ENCODE peak calls at places on chromosomes 7 and 10, in four cellular contexts. One of them, this sample, is unnamed.
A peak's percentile ranks its signal among the peaks of the same experiment; 100 is the strongest.

GRCh38 chr10:45460235-45460878 is 86.3 kb downstream of the ALOX5 start:
- DNase-seq in GM12878: no peak
- DNase-seq in H1: no peak
- DNase-seq in HepG2: no peak
- DNase-seq in this sample: no peak

GRCh38 chr7:137895301-137896201 is 48.8 kb upstream of the DGKI start:
- DNase-seq in GM12878: peak; percentile 72
- DNase-seq in H1: no peak
- DNase-seq in HepG2: no peak
- DNase-seq in this sample: no peak

GRCh38 chr7:112596981-112597380 is 116.2 kb downstream of the LSMEM1 start:
- DNase-seq in GM12878: no peak
- DNase-seq in H1: no peak
- DNase-seq in HepG2: no peak
- DNase-seq in this sample: no peak

GRCh38 chr7:75716992-75717626 is 21.6 kb downstream of the HIP1 start:
- DNase-seq in GM12878: no peak
- DNase-seq in H1: no peak
- DNase-seq in HepG2: peak; percentile 59
- DNase-seq in this sample: no peak

GRCh38 chr10:112375721-112376577 is 2.0 kb downstream of the ACSL5 start:
- DNase-seq in GM12878: peak; percentile 48
- DNase-seq in H1: no peak
- DNase-seq in HepG2: peak; percentile 56
- DNase-seq in this sample: no peak

GRCh38 chr10:113844091-113844490 is 9.8 kb downstream of the DCLRE1A start:
- DNase-seq in GM12878: no peak
- DNase-seq in H1: no peak
- DNase-seq in HepG2: no peak
- DNase-seq in this sample: peak; percentile 11

GRCh38 chr10:78339251-78339650 is 305.6 kb downstream of the RPS24 start:
- DNase-seq in GM12878: no peak
- DNase-seq in H1: peak; percentile 27
- DNase-seq in HepG2: no peak
- DNase-seq in this sample: no peak

GRCh38 chr7:131502810-131503545 is 53.5 kb downstream of the PODXL start:
- DNase-seq in GM12878: no peak
- DNase-seq in H1: no peak
- DNase-seq in HepG2: peak; percentile 81
- DNase-seq in this sample: peak; percentile 28

GRCh38 chr7:128405345-128406146 is 4.2 kb downstream of the IMPDH1 start:
- DNase-seq in GM12878: no peak
- DNase-seq in H1: peak; percentile 68
- DNase-seq in HepG2: no peak
- DNase-seq in this sample: peak; percentile 91

GRCh38 chr7:123847868-123848267 is 2.9 kb downstream of the HYAL4 start:
- DNase-seq in GM12878: no peak
- DNase-seq in H1: no peak
- DNase-seq in HepG2: no peak
- DNase-seq in this sample: no peak

GRCh38 chr7:13835442-13835841 is 154.0 kb downstream of the ETV1 start:
- DNase-seq in GM12878: no peak
- DNase-seq in H1: no peak
- DNase-seq in HepG2: no peak
- DNase-seq in this sample: no peak

GRCh38 chr10:13003004-13003403 is 1.5 kb upstream of the CCDC3 start:
- DNase-seq in GM12878: no peak
- DNase-seq in H1: no peak
- DNase-seq in HepG2: no peak
- DNase-seq in this sample: no peak

GRCh38 chr10:76429331-76429625 is 997.9 kb downstream of the LRMDA start:
- DNase-seq in GM12878: no peak
- DNase-seq in H1: no peak
- DNase-seq in HepG2: no peak
- DNase-seq in this sample: no peak

GRCh38 chr7:157016352-157017041 is 6.0 kb upstream of the MNX1 start:
- DNase-seq in GM12878: peak; percentile 72
- DNase-seq in H1: peak; percentile 60
- DNase-seq in HepG2: no peak
- DNase-seq in this sample: no peak

GRCh38 chr7:40469481-40469880 is 334.7 kb downstream of the SUGCT start:
- DNase-seq in GM12878: no peak
- DNase-seq in H1: no peak
- DNase-seq in HepG2: no peak
- DNase-seq in this sample: no peak

GRCh38 chr10:69650589-69651261 is 20.7 kb downstream of the FAM241B start:
- DNase-seq in GM12878: no peak
- DNase-seq in H1: no peak
- DNase-seq in HepG2: no peak
- DNase-seq in this sample: no peak

GRCh38 chr7:46600340-46600739 is 679.3 kb upstream of the IGFBP3 start:
- DNase-seq in GM12878: no peak
- DNase-seq in H1: no peak
- DNase-seq in HepG2: no peak
- DNase-seq in this sample: no peak

GRCh38 chr7:20241491-20242261 is 24.5 kb upstream of the MACC1 start:
- DNase-seq in GM12878: peak; percentile 68
- DNase-seq in H1: no peak
- DNase-seq in HepG2: peak; percentile 20
- DNase-seq in this sample: no peak

GRCh38 chr7:158596745-158597144 is 9.1 kb upstream of the PTPRN2 start:
- DNase-seq in GM12878: no peak
- DNase-seq in H1: no peak
- DNase-seq in HepG2: no peak
- DNase-seq in this sample: no peak

GRCh38 chr7:46524350-46524749 is 603.3 kb upstream of the IGFBP3 start:
- DNase-seq in GM12878: no peak
- DNase-seq in H1: no peak
- DNase-seq in HepG2: no peak
- DNase-seq in this sample: no peak

GRCh38 chr10:79230563-79231249 is 116.6 kb upstream of the PPIF start:
- DNase-seq in GM12878: no peak
- DNase-seq in H1: no peak
- DNase-seq in HepG2: no peak
- DNase-seq in this sample: no peak

GRCh38 chr7:118573065-118573464 is 348.6 kb downstream of the ANKRD7 start:
- DNase-seq in GM12878: no peak
- DNase-seq in H1: no peak
- DNase-seq in HepG2: no peak
- DNase-seq in this sample: no peak

GRCh38 chr10:23065549-23065948 is 29.8 kb upstream of the MSRB2 start:
- DNase-seq in GM12878: no peak
- DNase-seq in H1: peak; percentile 38
- DNase-seq in HepG2: peak; percentile 13
- DNase-seq in this sample: no peak
- TF ChIP-seq RFX5 in GM12878: no peak
- TF ChIP-seq RFX5 in H1: no peak
- TF ChIP-seq RFX5 in HepG2: no peak
- TF ChIP-seq RFX5 in this sample: no peak

GRCh38 chr10:132437511-132437910 is 40.5 kb downstream of the PWWP2B start:
- DNase-seq in GM12878: no peak
- DNase-seq in H1: no peak
- DNase-seq in HepG2: no peak
- DNase-seq in this sample: no peak

GRCh38 chr10:132438091-132439024 is 41.4 kb downstream of the PWWP2B start:
- DNase-seq in GM12878: no peak
- DNase-seq in H1: no peak
- DNase-seq in HepG2: no peak
- DNase-seq in this sample: no peak

GRCh38 chr10:132439025-132439388 is 42.0 kb downstream of the PWWP2B start:
- DNase-seq in GM12878: no peak
- DNase-seq in H1: no peak
- DNase-seq in HepG2: no peak
- DNase-seq in this sample: no peak

GRCh38 chr10:132434405-132435005 is 37.5 kb downstream of the PWWP2B start:
- DNase-seq in GM12878: no peak
- DNase-seq in H1: no peak
- DNase-seq in HepG2: no peak
- DNase-seq in this sample: peak; percentile 66

DNA sequence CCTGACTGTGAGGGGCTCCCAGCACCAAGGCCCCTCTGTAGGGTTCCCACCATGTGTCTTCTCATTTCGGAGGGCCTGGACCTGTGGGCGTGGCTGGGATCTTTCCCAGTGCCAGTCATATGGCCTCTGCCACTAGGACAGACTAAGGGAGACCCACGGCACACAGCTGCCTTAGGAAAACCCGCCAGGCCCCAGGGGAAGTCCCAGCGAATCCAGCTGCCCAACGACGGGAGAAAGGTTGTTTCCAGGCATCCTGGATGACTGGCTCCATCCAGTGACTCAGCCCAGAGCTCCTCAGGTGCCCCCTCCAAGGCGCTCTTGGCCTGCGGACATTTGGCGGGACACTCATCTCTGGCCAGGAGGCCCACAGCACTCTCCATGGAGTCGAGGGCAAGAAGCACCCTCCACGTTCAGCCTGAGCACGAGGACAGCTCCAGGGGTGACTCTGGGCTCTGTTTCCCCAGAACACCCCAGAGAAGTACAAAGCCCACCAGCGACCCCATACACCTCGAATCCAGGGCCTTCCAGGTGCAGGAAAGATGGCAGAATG is 39.9 kb downstream of the PWWP2B start:
- DNase-seq in GM12878: no peak
- DNase-seq in H1: no peak
- DNase-seq in HepG2: no peak
- DNase-seq in this sample: no peak
- TF ChIP-seq JUND in GM12878: no peak
- TF ChIP-seq JUND in H1: no peak
- TF ChIP-seq JUND in HepG2: no peak
- TF ChIP-seq JUND in this sample: no peak

GRCh38 chr10:96229568-96230030 is 41.8 kb downstream of the BLNK start:
- DNase-seq in GM12878: peak; percentile 24
- DNase-seq in H1: peak; percentile 86
- DNase-seq in HepG2: peak; percentile 58
- DNase-seq in this sample: peak; percentile 66
- TF ChIP-seq POLR2A in GM12878: no peak
- TF ChIP-seq POLR2A in H1: no peak
- TF ChIP-seq POLR2A in HepG2: no peak
- TF ChIP-seq POLR2A in this sample: no peak

GRCh38 chr10:105921348-105921747 is 1243.2 kb downstream of the SORCS1 start:
- DNase-seq in GM12878: no peak
- DNase-seq in H1: no peak
- DNase-seq in HepG2: no peak
- DNase-seq in this sample: no peak

GRCh38 chr10:105925045-105925785 is 1239.3 kb downstream of the SORCS1 start:
- DNase-seq in GM12878: no peak
- DNase-seq in H1: peak; percentile 45
- DNase-seq in HepG2: no peak
- DNase-seq in this sample: no peak
- TF ChIP-seq RFX5 in GM12878: no peak
- TF ChIP-seq RFX5 in H1: no peak
- TF ChIP-seq RFX5 in HepG2: no peak
- TF ChIP-seq RFX5 in this sample: no peak

GRCh38 chr7:140686921-140687320 is 9.6 kb upstream of the NDUFB2 start:
- DNase-seq in GM12878: no peak
- DNase-seq in H1: no peak
- DNase-seq in HepG2: no peak
- DNase-seq in this sample: no peak

GRCh38 chr7:140681766-140682165 is 9.0 kb downstream of the ADCK2 start:
- DNase-seq in GM12878: no peak
- DNase-seq in H1: no peak
- DNase-seq in HepG2: no peak
- DNase-seq in this sample: no peak

GRCh38 chr7:140685407-140686087 is 11.0 kb upstream of the NDUFB2 start:
- DNase-seq in GM12878: no peak
- DNase-seq in H1: no peak
- DNase-seq in HepG2: no peak
- DNase-seq in this sample: no peak

GRCh38 chr7:140683657-140684056 is 10.9 kb downstream of the ADCK2 start:
- DNase-seq in GM12878: no peak
- DNase-seq in H1: no peak
- DNase-seq in HepG2: no peak
- DNase-seq in this sample: no peak

DNA sequence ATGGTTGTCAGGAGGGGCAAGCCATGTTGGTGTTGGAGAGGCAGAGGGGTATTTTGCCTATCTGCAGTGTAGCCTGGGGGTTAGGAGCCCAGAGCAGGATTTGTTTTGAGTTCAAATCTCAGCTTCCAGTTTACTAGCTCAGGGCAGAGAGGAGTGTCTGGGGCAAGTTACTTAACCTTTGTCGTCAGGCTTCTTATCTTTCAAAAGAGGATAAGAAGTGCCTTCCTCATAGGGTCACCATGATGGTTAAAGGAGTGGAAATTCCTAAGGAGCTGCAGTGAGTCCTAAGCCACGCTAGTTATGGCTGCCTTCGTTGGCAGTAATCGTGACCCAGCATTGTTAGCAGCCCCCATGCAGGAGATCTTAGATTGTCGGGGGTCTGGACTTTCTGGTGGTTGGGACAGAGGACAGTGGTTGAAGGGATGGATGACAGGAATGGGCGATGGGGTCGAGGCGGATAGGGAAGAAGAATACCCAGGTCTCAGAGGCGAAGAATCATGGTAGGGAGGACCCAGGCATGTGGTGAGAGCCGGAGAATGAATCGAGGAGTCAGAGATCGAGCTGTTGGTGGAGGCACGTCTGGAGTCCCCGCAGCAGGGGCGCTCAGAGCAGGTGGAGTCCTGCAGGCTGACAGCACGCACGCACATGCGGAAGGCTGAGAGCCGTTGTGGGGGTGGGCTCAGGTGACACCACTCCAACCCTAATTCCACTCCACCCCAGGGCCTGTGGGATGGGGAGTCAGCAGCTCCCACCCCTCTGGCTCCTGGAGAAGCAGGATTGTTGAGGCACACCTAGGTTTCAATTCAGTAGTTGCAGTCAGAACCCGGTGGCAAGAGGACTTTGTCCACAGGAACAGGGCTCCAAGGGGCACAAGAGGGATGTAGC is 11.6 kb downstream of the ADCK2 start:
- DNase-seq in GM12878: no peak
- DNase-seq in H1: no peak
- DNase-seq in HepG2: no peak
- DNase-seq in this sample: no peak
- TF ChIP-seq JUND in GM12878: no peak
- TF ChIP-seq JUND in H1: no peak
- TF ChIP-seq JUND in HepG2: no peak
- TF ChIP-seq JUND in this sample: no peak

DNA sequence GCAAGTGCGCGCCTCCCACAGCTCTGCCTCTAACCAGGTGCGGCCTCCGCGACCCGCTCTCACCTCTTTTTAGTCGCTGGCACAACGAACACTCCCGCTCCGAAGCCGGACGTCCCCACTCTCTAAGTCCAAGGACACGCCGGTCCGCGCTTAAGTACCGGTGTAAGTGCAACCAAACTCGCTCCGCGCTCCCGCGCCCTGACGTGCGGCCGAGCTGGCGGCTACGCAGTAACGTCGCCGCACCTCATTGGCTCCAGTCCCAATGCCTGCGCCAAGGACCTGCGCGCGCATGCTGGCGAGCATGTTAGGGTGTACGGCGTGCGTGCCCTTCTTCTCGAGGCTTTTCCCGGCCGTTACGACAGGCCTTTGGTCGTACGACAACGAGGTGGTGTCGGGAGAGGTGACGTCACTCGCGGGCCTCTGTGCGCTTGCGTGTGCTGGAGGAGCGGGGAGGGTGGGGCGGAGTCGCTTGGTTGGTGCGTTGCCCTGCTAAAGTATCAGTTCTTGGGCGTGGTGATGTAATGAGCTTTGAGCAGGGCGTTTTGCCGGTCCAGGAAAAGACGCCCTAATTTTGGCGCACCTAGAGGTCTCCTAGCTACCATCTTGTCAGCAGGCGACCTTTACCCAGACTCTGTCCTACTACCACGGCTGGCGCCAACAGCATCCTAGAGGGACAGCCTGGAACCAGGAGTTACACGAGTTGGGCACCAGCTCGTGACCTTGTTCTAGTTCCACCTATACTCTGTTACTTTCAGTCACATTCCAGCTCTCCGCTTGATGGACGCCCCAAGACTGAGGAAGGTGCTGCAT is at the start of gene CYCS:
- DNase-seq in GM12878: peak; percentile 99
- DNase-seq in H1: peak; percentile 98
- DNase-seq in HepG2: peak; percentile 98
- DNase-seq in this sample: peak; percentile 93
- TF ChIP-seq POLR2A in GM12878: peak; percentile 99
- TF ChIP-seq POLR2A in H1: peak; percentile 99
- TF ChIP-seq POLR2A in HepG2: peak; percentile 99
- TF ChIP-seq POLR2A in this sample: peak; percentile 99